ENCODE peak calls at places on chromosomes 3 and 15, in four cellular contexts. N, D, H and S are unnamed samples. For H3K27me3 and H3K4me1, the result is how much of the 10 kb centered on the place peaks cover.

GRCh38 chr15:45114076-45114750 is at the start of the genes DUOX2 and DUOXA2:
- DNase-seq in N (peak), D (no peak), H (no peak), S (no peak)

GRCh38 chr15:85316244-85316934 is 64.0 kb upstream of the AKAP13 start:
- DNase-seq in N (no peak), D (no peak), H (peak), S (no peak)

GRCh38 chr3:9347887-9348286 is 15.0 kb upstream of the THUMPD3 start:
- DNase-seq in N (no peak), D (no peak), H (no peak), S (no peak)

GRCh38 chr15:72315706-72316370 is 4.1 kb downstream of the CELF6 start:
- DNase-seq in N (no peak), D (no peak), H (no peak), S (peak)

GRCh38 chr15:77409259-77410156 is 10.4 kb downstream of the PEAK1 start:
- DNase-seq in N (no peak), D (no peak), H (no peak), S (no peak)

GRCh38 chr3:191424871-191425270 is 36.1 kb upstream of the PYDC2 start:
- DNase-seq in N (no peak), D (no peak), H (no peak), S (no peak)

GRCh38 chr3:177724020-177724638 is 526.8 kb upstream of the TBL1XR1 start:
- DNase-seq in N (no peak), D (peak), H (no peak), S (no peak)

GRCh38 chr3:126448141-126448892 is 27.4 kb downstream of the ZXDC start:
- DNase-seq in N (no peak), D (no peak), H (no peak), S (no peak)

GRCh38 chr3:72274511-72275295 is 489.8 kb upstream of the PROK2 start:
- DNase-seq in N (no peak), D (peak), H (no peak), S (no peak)

GRCh38 chr3:167489571-167489970 is 15.7 kb upstream of the SERPINI2 start:
- DNase-seq in N (no peak), D (no peak), H (no peak), S (no peak)

GRCh38 chr3:29410660-29411405 is 130.0 kb downstream of the RBMS3 start:
- DNase-seq in N (no peak), D (no peak), H (no peak), S (no peak)

GRCh38 chr15:83658406-83658805 is 4.5 kb downstream of the ADAMTSL3 start:
- DNase-seq in N (no peak), D (no peak), H (no peak), S (peak)

GRCh38 chr3:50226888-50227389 is 9.1 kb upstream of the GNAI2 start:
- DNase-seq in N (peak), D (peak), H (no peak), S (no peak)

GRCh38 chr3:123503200-123503599 is 54.3 kb upstream of the ADCY5 start:
- DNase-seq in N (no peak), D (no peak), H (no peak), S (no peak)

GRCh38 chr3:15097889-15098288 is 1.1 kb downstream of the RBSN start:
- DNase-seq in N (no peak), D (no peak), H (no peak), S (no peak)

GRCh38 chr3:57331078-57331477 is 38.6 kb upstream of the ASB14 start:
- DNase-seq in N (no peak), D (no peak), H (peak), S (no peak)

GRCh38 chr15:66233487-66234415 is 19.8 kb downstream of the MEGF11 start:
- DNase-seq in N (no peak), D (no peak), H (peak), S (no peak)

GRCh38 chr3:125051715-125052581 is 3.8 kb downstream of the HEG1 start:
- DNase-seq in N (no peak), D (peak), H (no peak), S (no peak)

GRCh38 chr3:194329566-194329965 is 21.6 kb downstream of the CPN2 start:
- DNase-seq in N (no peak), D (no peak), H (no peak), S (no peak)
- H3K27me3 ChIP-seq in N (under half), D (under half), H (under half), S (under half)

DNA sequence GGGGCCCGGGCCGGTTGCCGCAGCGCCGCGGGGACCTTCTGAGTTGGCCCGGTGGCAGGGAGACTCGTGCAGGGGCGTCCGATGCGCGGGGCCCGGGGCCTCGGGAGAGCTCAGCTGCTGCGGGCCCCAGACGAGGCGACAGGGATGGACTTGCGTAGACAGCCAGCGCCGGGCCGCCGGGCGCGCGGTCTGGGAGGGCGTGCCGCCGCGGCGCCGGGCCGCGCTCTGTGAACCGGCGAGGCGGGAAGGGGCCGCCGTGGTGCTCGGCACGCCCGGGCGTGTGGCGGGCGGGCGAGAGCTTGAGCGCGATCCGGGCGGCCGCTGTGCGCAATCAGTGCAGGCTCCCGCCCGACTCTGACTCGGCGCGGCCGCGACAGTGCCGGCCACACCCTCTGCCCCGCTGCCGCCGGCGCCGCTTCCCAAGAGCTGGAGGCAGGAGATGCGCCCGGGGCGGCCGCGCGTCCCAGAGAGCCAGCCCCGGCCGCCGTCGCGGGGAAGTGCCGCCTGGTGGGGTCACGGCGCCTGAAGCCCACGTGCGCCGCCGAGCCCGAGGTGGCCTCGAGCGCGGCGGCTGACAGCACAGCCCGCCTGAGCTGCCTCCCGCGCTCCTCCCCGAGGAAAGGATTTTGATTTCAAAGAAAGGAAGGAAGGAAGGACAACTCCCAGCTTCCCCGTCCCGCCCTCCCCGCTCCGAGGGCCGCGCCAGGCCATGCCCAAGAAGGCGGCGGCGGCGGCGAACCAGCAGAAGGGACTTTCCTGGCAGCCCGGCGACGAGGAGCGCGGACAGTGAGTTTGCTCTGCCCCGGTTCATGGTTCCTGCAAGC is 669 bp downstream of the TLNRD1 start:
- DNase-seq in N (peak), D (peak), H (no peak), S (no peak)
- TF ChIP-seq POLR2AphosphoS5 in N (peak), D (no peak), H (no peak), S (peak)

DNA sequence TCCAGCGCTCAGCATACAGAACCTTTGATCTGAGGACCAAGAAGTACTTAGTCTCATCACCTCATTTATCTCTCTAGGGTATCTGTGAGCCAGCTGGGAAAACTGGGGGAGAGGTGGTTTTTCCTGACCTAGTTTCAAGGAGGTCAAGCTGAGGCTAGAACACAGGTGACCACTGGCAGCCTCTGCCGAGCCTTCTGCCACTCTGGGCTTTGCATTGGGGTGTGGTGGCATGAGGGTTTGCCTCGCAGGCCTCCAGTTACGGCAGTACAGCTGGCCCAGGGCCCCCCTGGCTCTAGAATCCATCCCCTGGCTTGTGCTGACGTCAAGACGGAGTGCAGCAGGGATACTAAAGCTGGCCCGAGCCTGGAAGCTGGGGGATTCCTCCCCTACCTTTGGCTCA is 34.7 kb upstream of the CDCP1 start:
- DNase-seq in N (no peak), D (no peak), H (no peak), S (no peak)
- H3K4me1 ChIP-seq in N (under half), D (under half), H (under half), S (under half)

GRCh38 chr3:110059431-110059830 is 722.1 kb upstream of the DPPA4 start:
- DNase-seq in N (no peak), D (no peak), H (no peak), S (no peak)
- H3K27me3 ChIP-seq in N (under half), D (under half), H (under half), S (under half)

GRCh38 chr3:120450261-120450913 is 405 bp downstream of the FSTL1 start:
- DNase-seq in N (peak), D (peak), H (no peak), S (no peak)

GRCh38 chr3:120449701-120450216 is 1.0 kb downstream of the FSTL1 start:
- DNase-seq in N (no peak), D (no peak), H (no peak), S (no peak)

GRCh38 chr3:120452816-120453215 is 2.0 kb upstream of the FSTL1 start:
- DNase-seq in N (no peak), D (no peak), H (no peak), S (no peak)

GRCh38 chr3:120451670-120452220 is 953 bp upstream of the FSTL1 start:
- DNase-seq in N (no peak), D (no peak), H (no peak), S (no peak)

GRCh38 chr3:120450914-120451669 is at the start of gene FSTL1:
- DNase-seq in N (peak), D (peak), H (no peak), S (no peak)
- TF ChIP-seq POLR2AphosphoS5 in N (no peak), D (no peak), H (no peak), S (peak)

GRCh38 chr3:16370872-16371740 is 106.1 kb downstream of the OXNAD1 start:
- DNase-seq in N (no peak), D (no peak), H (no peak), S (no peak)

GRCh38 chr3:16370503-16370871 is 105.5 kb downstream of the OXNAD1 start:
- DNase-seq in N (no peak), D (no peak), H (no peak), S (no peak)

GRCh38 chr3:16374047-16375019 is 109.3 kb downstream of the OXNAD1 start:
- DNase-seq in N (peak), D (no peak), H (no peak), S (no peak)

GRCh38 chr3:16373270-16373785 is 108.3 kb downstream of the OXNAD1 start:
- DNase-seq in N (no peak), D (no peak), H (no peak), S (no peak)

DNA sequence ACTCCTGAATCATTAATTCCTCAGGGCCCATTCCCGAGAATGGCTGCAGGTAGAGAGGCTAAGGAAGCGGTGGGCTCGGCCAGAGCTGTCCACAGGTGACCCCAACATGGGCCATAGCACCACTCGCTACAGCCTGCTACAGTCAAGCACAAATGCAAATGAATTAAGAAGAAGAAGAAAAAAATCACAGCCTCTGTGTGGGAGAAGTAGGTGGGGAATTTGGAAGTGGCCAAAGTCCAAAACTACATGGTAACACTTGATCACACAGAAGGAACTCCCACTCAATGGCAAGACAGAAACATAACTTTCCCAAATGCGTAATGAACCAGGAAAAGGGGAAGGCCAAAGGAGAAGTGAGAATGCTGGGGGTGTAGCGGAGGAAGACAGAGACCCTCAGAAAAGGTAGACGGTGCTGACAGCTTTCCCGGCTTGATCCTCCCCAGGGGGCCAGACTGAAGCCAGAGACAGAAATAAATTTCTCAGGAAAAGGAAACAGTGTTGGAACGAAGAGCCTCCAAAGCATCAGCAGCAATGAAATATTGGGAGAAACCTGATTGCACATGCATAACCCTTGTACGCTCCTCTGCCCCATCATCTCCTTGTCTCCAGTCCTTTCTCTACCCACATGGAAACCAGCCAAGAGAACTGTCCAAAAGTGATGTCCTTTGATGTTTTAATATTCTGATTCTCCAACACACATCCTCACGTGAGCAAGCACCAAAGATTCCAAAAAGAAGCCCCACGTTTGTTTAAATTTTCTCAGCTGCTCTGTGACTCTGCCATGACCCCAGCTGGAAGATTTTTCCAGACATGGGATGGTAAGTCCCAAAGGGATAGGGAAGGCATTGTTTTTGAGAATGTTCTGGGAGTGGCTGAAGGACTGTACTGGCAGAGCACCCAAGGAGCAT is 107.6 kb downstream of the OXNAD1 start:
- DNase-seq in N (no peak), D (no peak), H (no peak), S (no peak)
- H3K4me1 ChIP-seq in N (under half), D (under half), H (under half), S (half or more)